ENCODE peak calls at places on chromosomes 5 and 9, in six cellular contexts. M, K, R, N, H and Y are unnamed samples.
A peak's percentile ranks its signal among the peaks of the same experiment; 100 is the strongest.

GRCh38 chr5:179699640-179700298 is 1.0 kb downstream of the CANX start:
- DNase-seq in H (peak; percentile 18), N (no peak), M (no peak), R (peak; percentile 28), K (peak; percentile 19), Y (peak; percentile 34)

GRCh38 chr9:3920586-3921582 is 379.0 kb downstream of the GLIS3 start:
- DNase-seq in K (no peak), R (no peak), N (no peak), M (no peak), H (no peak), Y (no peak)

GRCh38 chr9:7089794-7090193 is 332.0 kb downstream of the KDM4C start:
- DNase-seq in N (no peak), K (peak; percentile 16), H (no peak), M (no peak), R (no peak), Y (peak; percentile 13)

GRCh38 chr5:160133071-160133917 is 14.0 kb upstream of the PWWP2A start:
- DNase-seq in M (peak; percentile 77), H (no peak), K (no peak), N (no peak), R (peak; percentile 74), Y (peak; percentile 87)

GRCh38 chr5:170147051-170147785 is 41.5 kb downstream of the FOXI1 start:
- DNase-seq in R (no peak), K (no peak), N (no peak), H (no peak), M (no peak), Y (no peak)

GRCh38 chr5:37889612-37890317 is 49.9 kb upstream of the GDNF start:
- DNase-seq in M (no peak), K (no peak), R (peak; percentile 56), H (no peak), N (no peak), Y (no peak)

GRCh38 chr9:109319631-109320233 is 1.1 kb downstream of the EPB41L4B start:
- DNase-seq in H (no peak), R (no peak), N (no peak), K (peak; percentile 42), M (no peak), Y (peak; percentile 76)

GRCh38 chr5:141843156-141843927 is 34.9 kb downstream of the PCDH1 start:
- DNase-seq in M (no peak), H (no peak), N (no peak), R (no peak), K (no peak), Y (peak; percentile 40)

GRCh38 chr5:66744040-66744439 is 147.8 kb downstream of the MAST4 start:
- DNase-seq in M (no peak), R (peak; percentile 88), K (no peak), H (no peak), N (no peak), Y (no peak)

GRCh38 chr5:134590992-134591659 is 41.5 kb downstream of the SAR1B start:
- DNase-seq in R (no peak), K (peak; percentile 75), N (no peak), H (no peak), M (no peak), Y (no peak)

GRCh38 chr9:127779136-127779981 is 893 bp upstream of the SH2D3C start:
- DNase-seq in H (peak; percentile 50), N (peak; percentile 89), M (no peak), K (no peak), R (no peak), Y (peak; percentile 71)

GRCh38 chr5:76145945-76146344 is 62.8 kb downstream of the SV2C start:
- DNase-seq in N (no peak), H (no peak), R (no peak), K (peak; percentile 57), M (no peak), Y (peak; percentile 11)

GRCh38 chr9:77457916-77458592 is 190.1 kb downstream of the GNA14 start:
- DNase-seq in M (no peak), H (peak; percentile 64), K (peak; percentile 69), N (peak; percentile 81), R (peak; percentile 50), Y (peak; percentile 75)

GRCh38 chr5:88691945-88692868 is 190.8 kb downstream of the MEF2C start:
- DNase-seq in R (no peak), N (peak; percentile 62), M (no peak), H (no peak), K (no peak), Y (peak; percentile 76)

GRCh38 chr5:88058625-88059024 is 210.0 kb downstream of the TMEM161B start:
- DNase-seq in H (no peak), N (no peak), R (no peak), K (no peak), M (no peak), Y (no peak)

GRCh38 chr9:92165472-92165871 is 50.3 kb upstream of the SPTLC1 start:
- DNase-seq in R (no peak), M (no peak), K (no peak), N (no peak), H (no peak), Y (no peak)

GRCh38 chr9:14249527-14249926 is 64.4 kb downstream of the NFIB start:
- DNase-seq in M (no peak), R (no peak), H (no peak), K (no peak), N (no peak), Y (no peak)

GRCh38 chr9:93955356-93956182 is 414 bp upstream of the BARX1 start:
- DNase-seq in R (no peak), K (peak; percentile 46), M (no peak), N (no peak), H (no peak), Y (peak; percentile 95)
- H3K4me3 ChIP-seq in R (no peak overlapping the region), K (peak overlapping the region; percentile 44), M (peak overlapping the region; percentile 34), N (peak overlapping the region; percentile 16), H (peak overlapping the region; percentile 37), Y (peak overlapping the region; percentile 34)

GRCh38 chr5:62212648-62213047 is 93.4 kb upstream of the KIF2A start:
- DNase-seq in N (no peak), K (no peak), R (no peak), H (no peak), M (no peak), Y (no peak)
- H3K27me3 ChIP-seq in N (peaks cover 9% of the 10 kb centered on the region), K (no peaks in the 10 kb centered on the region), R (no peaks in the 10 kb centered on the region), H (no peaks in the 10 kb centered on the region), M (no peaks in the 10 kb centered on the region), Y (no peaks in the 10 kb centered on the region)

DNA sequence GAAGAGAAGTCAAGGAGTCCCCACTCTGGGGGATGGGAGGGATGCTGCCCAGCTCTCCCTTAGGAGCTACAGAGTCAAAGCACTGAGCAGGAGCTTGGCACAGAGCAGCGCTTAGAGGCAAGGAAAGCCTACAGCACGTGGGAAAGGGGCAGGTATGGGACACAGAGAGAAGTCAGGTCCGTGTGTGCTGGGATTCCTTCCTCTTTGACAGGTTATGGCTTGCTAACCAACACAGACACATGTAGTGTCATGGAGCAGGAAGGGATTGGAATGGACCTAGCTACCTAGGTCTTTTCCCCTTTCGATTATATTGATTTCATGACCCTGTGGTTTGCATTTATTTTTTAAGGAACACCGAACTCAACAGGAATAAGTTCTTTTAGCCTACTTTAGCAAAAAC is 208.5 kb upstream of the TUT7 start:
- DNase-seq in H (no peak), N (no peak), M (no peak), K (no peak), R (no peak), Y (no peak)
- H3K4me3 ChIP-seq in H (no peak overlapping the region), N (no peak overlapping the region), M (no peak overlapping the region), K (no peak overlapping the region), R (no peak overlapping the region), Y (no peak overlapping the region)

DNA sequence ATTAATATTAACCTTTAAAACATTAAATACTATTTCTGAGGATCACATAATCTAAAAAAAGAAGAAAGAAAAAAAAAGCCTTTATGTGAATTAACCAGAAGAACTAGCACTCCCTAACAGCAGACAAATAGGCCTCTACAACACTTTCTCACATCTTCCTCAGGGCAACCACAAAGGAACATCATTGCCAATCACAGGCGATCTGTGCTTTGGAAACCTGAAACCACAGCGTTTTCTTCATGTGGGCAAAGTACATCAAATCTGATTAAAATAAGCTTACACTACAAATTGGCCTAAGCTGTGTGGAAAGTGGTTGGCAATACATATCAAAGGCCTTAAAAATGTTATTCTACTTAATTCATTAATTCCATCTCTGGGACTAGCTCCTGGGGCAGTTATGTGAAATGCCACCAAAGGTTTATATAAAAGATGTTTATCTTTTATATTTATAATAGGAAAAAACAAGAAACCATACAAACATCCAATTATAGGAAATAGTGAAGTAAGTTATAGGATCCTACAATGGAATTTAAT is 184.8 kb upstream of the TBCA start:
- DNase-seq in K (peak; percentile 33), H (no peak), R (no peak), M (no peak), N (no peak), Y (no peak)
- H3K27me3 ChIP-seq in K (no peaks in the 10 kb centered on the region), H (peaks cover 10% of the 10 kb centered on the region), R (peaks cover 49% of the 10 kb centered on the region), M (no peaks in the 10 kb centered on the region), N (peaks cover 56% of the 10 kb centered on the region), Y (peaks cover 52% of the 10 kb centered on the region)

DNA sequence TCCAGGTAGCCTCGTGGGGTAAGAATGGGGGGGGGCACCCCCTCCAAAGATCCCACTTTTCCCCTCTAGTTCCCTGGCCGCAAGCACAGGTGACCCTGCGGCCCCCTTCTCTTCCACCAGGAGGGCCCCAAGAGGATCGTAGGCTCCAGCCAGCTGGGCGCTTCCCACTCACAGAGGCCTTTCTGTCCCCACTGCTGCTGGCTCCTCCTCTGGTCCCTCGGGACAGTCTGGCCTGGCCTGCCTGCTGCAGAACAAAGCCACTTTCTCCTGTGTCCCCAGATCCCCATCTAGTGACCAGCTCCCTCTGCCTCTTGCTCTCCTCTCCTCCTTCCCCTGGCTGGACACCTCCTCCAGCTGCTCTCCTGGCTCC is 534 bp upstream of the SAPCD2 start:
- DNase-seq in R (no peak), M (peak; percentile 68), H (no peak), K (peak; percentile 73), N (no peak), Y (no peak)
- H3K4me3 ChIP-seq in R (peak overlapping the region; percentile 48), M (peak overlapping the region; percentile 33), H (peak overlapping the region; percentile 50), K (peak overlapping the region; percentile 62), N (peak overlapping the region; percentile 43), Y (peak overlapping the region; percentile 41)